ENCODE peak calls at places on chromosomes 5 and 9, in eight cellular contexts. One of them, this sample, is unnamed.

GRCh38 chr9:70466976-70467551 is 52.6 kb upstream of the KLF9 start:
- DNase-seq in NCI-H748 treated with DMSO at 0.1 percent for 48 hours: no peak
- DNase-seq in endothelial cell: no peak
- DNase-seq in IMR-90: peak; percentile 92
- DNase-seq in amniotic stem cell: no peak
- DNase-seq in stimulated activated CD4-positive, alpha-beta T cell treated with anti-CD3 and anti-CD28 coated beads, TNF-alpha, amount 100 ng/mL, for 1 hour: peak; percentile 15
- DNase-seq in hippocampal formation: no peak
- DNase-seq in GM10248: no peak
- DNase-seq in this sample: no peak

GRCh38 chr9:137453643-137454081 is 5.5 kb downstream of the NSMF start:
- DNase-seq in endothelial cell: peak; percentile 78
- DNase-seq in NCI-H748 treated with DMSO at 0.1 percent for 48 hours: no peak
- DNase-seq in amniotic stem cell: no peak
- DNase-seq in IMR-90: peak; percentile 58
- DNase-seq in GM10248: peak; percentile 89
- DNase-seq in stimulated activated CD4-positive, alpha-beta T cell treated with anti-CD3 and anti-CD28 coated beads, TNF-alpha, amount 100 ng/mL, for 1 hour: peak; percentile 50
- DNase-seq in hippocampal formation: peak; percentile 22
- DNase-seq in this sample: peak; percentile 89

GRCh38 chr5:106254784-106255183 is 1416.0 kb downstream of the EFNA5 start:
- DNase-seq in NCI-H748 treated with DMSO at 0.1 percent for 48 hours: no peak
- DNase-seq in amniotic stem cell: no peak
- DNase-seq in GM10248: no peak
- DNase-seq in endothelial cell: no peak
- DNase-seq in IMR-90: no peak
- DNase-seq in hippocampal formation: no peak
- DNase-seq in stimulated activated CD4-positive, alpha-beta T cell treated with anti-CD3 and anti-CD28 coated beads, TNF-alpha, amount 100 ng/mL, for 1 hour: no peak
- DNase-seq in this sample: no peak

GRCh38 chr9:123727332-123727731 is 202.6 kb downstream of the DENND1A start:
- DNase-seq in amniotic stem cell: no peak
- DNase-seq in GM10248: no peak
- DNase-seq in stimulated activated CD4-positive, alpha-beta T cell treated with anti-CD3 and anti-CD28 coated beads, TNF-alpha, amount 100 ng/mL, for 1 hour: no peak
- DNase-seq in NCI-H748 treated with DMSO at 0.1 percent for 48 hours: no peak
- DNase-seq in IMR-90: peak; percentile 47
- DNase-seq in hippocampal formation: no peak
- DNase-seq in endothelial cell: no peak
- DNase-seq in this sample: no peak

GRCh38 chr5:82375488-82376294 is 97.5 kb upstream of the RPS23 start:
- DNase-seq in NCI-H748 treated with DMSO at 0.1 percent for 48 hours: peak; percentile 73
- DNase-seq in GM10248: no peak
- DNase-seq in endothelial cell: no peak
- DNase-seq in IMR-90: no peak
- DNase-seq in stimulated activated CD4-positive, alpha-beta T cell treated with anti-CD3 and anti-CD28 coated beads, TNF-alpha, amount 100 ng/mL, for 1 hour: no peak
- DNase-seq in hippocampal formation: no peak
- DNase-seq in amniotic stem cell: no peak
- DNase-seq in this sample: no peak

GRCh38 chr9:108565651-108566378 is 290.0 kb downstream of the ACTL7B start:
- DNase-seq in GM10248: peak; percentile 53
- DNase-seq in endothelial cell: peak; percentile 64
- DNase-seq in IMR-90: peak; percentile 88
- DNase-seq in NCI-H748 treated with DMSO at 0.1 percent for 48 hours: peak; percentile 89
- DNase-seq in stimulated activated CD4-positive, alpha-beta T cell treated with anti-CD3 and anti-CD28 coated beads, TNF-alpha, amount 100 ng/mL, for 1 hour: no peak
- DNase-seq in amniotic stem cell: peak; percentile 68
- DNase-seq in hippocampal formation: peak; percentile 38
- DNase-seq in this sample: no peak

GRCh38 chr5:57915536-57915935 is 432.9 kb upstream of the ACTBL2 start:
- DNase-seq in amniotic stem cell: no peak
- DNase-seq in endothelial cell: no peak
- DNase-seq in IMR-90: no peak
- DNase-seq in hippocampal formation: no peak
- DNase-seq in stimulated activated CD4-positive, alpha-beta T cell treated with anti-CD3 and anti-CD28 coated beads, TNF-alpha, amount 100 ng/mL, for 1 hour: no peak
- DNase-seq in NCI-H748 treated with DMSO at 0.1 percent for 48 hours: no peak
- DNase-seq in GM10248: no peak
- DNase-seq in this sample: no peak

GRCh38 chr5:174410716-174411512 is 313.5 kb upstream of the MSX2 start:
- DNase-seq in stimulated activated CD4-positive, alpha-beta T cell treated with anti-CD3 and anti-CD28 coated beads, TNF-alpha, amount 100 ng/mL, for 1 hour: no peak
- DNase-seq in hippocampal formation: no peak
- DNase-seq in amniotic stem cell: peak; percentile 49
- DNase-seq in NCI-H748 treated with DMSO at 0.1 percent for 48 hours: peak; percentile 33
- DNase-seq in endothelial cell: no peak
- DNase-seq in IMR-90: peak; percentile 4
- DNase-seq in GM10248: no peak
- DNase-seq in this sample: no peak

GRCh38 chr9:81564632-81565031 is 124.7 kb downstream of the TLE1 start:
- DNase-seq in GM10248: no peak
- DNase-seq in stimulated activated CD4-positive, alpha-beta T cell treated with anti-CD3 and anti-CD28 coated beads, TNF-alpha, amount 100 ng/mL, for 1 hour: no peak
- DNase-seq in NCI-H748 treated with DMSO at 0.1 percent for 48 hours: no peak
- DNase-seq in amniotic stem cell: no peak
- DNase-seq in IMR-90: no peak
- DNase-seq in hippocampal formation: peak; percentile 24
- DNase-seq in endothelial cell: no peak
- DNase-seq in this sample: no peak

GRCh38 chr5:125151150-125151932 is 404.9 kb upstream of the ZNF608 start:
- DNase-seq in amniotic stem cell: no peak
- DNase-seq in GM10248: no peak
- DNase-seq in IMR-90: no peak
- DNase-seq in endothelial cell: no peak
- DNase-seq in stimulated activated CD4-positive, alpha-beta T cell treated with anti-CD3 and anti-CD28 coated beads, TNF-alpha, amount 100 ng/mL, for 1 hour: no peak
- DNase-seq in hippocampal formation: no peak
- DNase-seq in NCI-H748 treated with DMSO at 0.1 percent for 48 hours: no peak
- DNase-seq in this sample: no peak

GRCh38 chr5:125725686-125726085 is 697.5 kb upstream of the GRAMD2B start:
- DNase-seq in endothelial cell: no peak
- DNase-seq in GM10248: no peak
- DNase-seq in IMR-90: no peak
- DNase-seq in amniotic stem cell: no peak
- DNase-seq in hippocampal formation: no peak
- DNase-seq in NCI-H748 treated with DMSO at 0.1 percent for 48 hours: no peak
- DNase-seq in stimulated activated CD4-positive, alpha-beta T cell treated with anti-CD3 and anti-CD28 coated beads, TNF-alpha, amount 100 ng/mL, for 1 hour: no peak
- DNase-seq in this sample: no peak

GRCh38 chr5:1545798-1546355 is 22.1 kb upstream of the LPCAT1 start:
- DNase-seq in amniotic stem cell: no peak
- DNase-seq in hippocampal formation: no peak
- DNase-seq in IMR-90: no peak
- DNase-seq in stimulated activated CD4-positive, alpha-beta T cell treated with anti-CD3 and anti-CD28 coated beads, TNF-alpha, amount 100 ng/mL, for 1 hour: no peak
- DNase-seq in endothelial cell: no peak
- DNase-seq in NCI-H748 treated with DMSO at 0.1 percent for 48 hours: peak; percentile 77
- DNase-seq in GM10248: no peak
- DNase-seq in this sample: no peak

GRCh38 chr5:126837907-126838539 is 61.1 kb downstream of the LMNB1 start:
- DNase-seq in IMR-90: peak; percentile 53
- DNase-seq in NCI-H748 treated with DMSO at 0.1 percent for 48 hours: no peak
- DNase-seq in GM10248: no peak
- DNase-seq in amniotic stem cell: no peak
- DNase-seq in hippocampal formation: no peak
- DNase-seq in stimulated activated CD4-positive, alpha-beta T cell treated with anti-CD3 and anti-CD28 coated beads, TNF-alpha, amount 100 ng/mL, for 1 hour: no peak
- DNase-seq in endothelial cell: no peak
- DNase-seq in this sample: no peak

GRCh38 chr5:56496581-56497063 is 263.5 kb upstream of the ANKRD55 start:
- DNase-seq in hippocampal formation: no peak
- DNase-seq in IMR-90: no peak
- DNase-seq in endothelial cell: no peak
- DNase-seq in stimulated activated CD4-positive, alpha-beta T cell treated with anti-CD3 and anti-CD28 coated beads, TNF-alpha, amount 100 ng/mL, for 1 hour: no peak
- DNase-seq in GM10248: no peak
- DNase-seq in NCI-H748 treated with DMSO at 0.1 percent for 48 hours: peak; percentile 97
- DNase-seq in amniotic stem cell: no peak
- DNase-seq in this sample: no peak